ENCODE peak calls at places on chromosomes 12 and 14, in five cellular contexts. X, F, S, N and D are unnamed samples.

GRCh38 chr12:74602881-74603523 is 65.4 kb downstream of the ATXN7L3B start:
- DNase-seq in X (no peak), F (no peak), S (no peak), N (no peak), D (no peak)

GRCh38 chr14:103562135-103562384 is 397 bp downstream of the BAG5 start:
- DNase-seq in X (no peak), F (no peak), S (peak; percentile 35), N (no peak), D (no peak)

GRCh38 chr14:65103150-65103760 is 938 bp upstream of the MAX start:
- DNase-seq in X (no peak), F (no peak), S (no peak), N (no peak), D (no peak)

GRCh38 chr12:95997911-95998510 is 1.9 kb upstream of the HAL start:
- DNase-seq in X (no peak), F (no peak), S (no peak), N (no peak), D (no peak)

GRCh38 chr12:76883826-76884225 is 5.0 kb upstream of the CSRP2 start:
- DNase-seq in X (no peak), F (no peak), S (no peak), N (no peak), D (no peak)

GRCh38 chr14:23445773-23446172 is 10.3 kb upstream of the MYH7 start:
- DNase-seq in X (no peak), F (no peak), S (no peak), N (no peak), D (no peak)

GRCh38 chr14:30985796-30986195 is 39.7 kb upstream of the AP4S1 start:
- DNase-seq in X (no peak), F (no peak), S (no peak), N (no peak), D (no peak)

GRCh38 chr12:40691913-40692616 is at the start of gene CNTN1:
- DNase-seq in X (peak; percentile 36), F (no peak), S (peak; percentile 24), N (peak; percentile 46), D (peak; percentile 51)

GRCh38 chr12:29241821-29242591 is 92.9 kb downstream of the FAR2 start:
- DNase-seq in X (peak; percentile 49), F (peak; percentile 72), S (peak; percentile 37), N (peak; percentile 11), D (no peak)

GRCh38 chr14:74089251-74090020 is 4.7 kb downstream of the LIN52 start:
- DNase-seq in X (no peak), F (no peak), S (no peak), N (no peak), D (no peak)

GRCh38 chr14:88420187-88420586 is 34.7 kb downstream of the SPATA7 start:
- DNase-seq in X (no peak), F (no peak), S (no peak), N (no peak), D (no peak)

GRCh38 chr14:93655078-93655750 is 133.1 kb downstream of the PRIMA1 start:
- DNase-seq in X (peak; percentile 48), F (peak; percentile 3), S (no peak), N (peak; percentile 50), D (no peak)

GRCh38 chr14:100645200-100645985 is 58.2 kb upstream of the BEGAIN start:
- DNase-seq in X (peak; percentile 76), F (peak; percentile 11), S (peak; percentile 93), N (peak; percentile 87), D (peak; percentile 73)

GRCh38 chr12:58812229-58812628 is 108.1 kb downstream of the LRIG3 start:
- DNase-seq in X (no peak), F (no peak), S (no peak), N (no peak), D (no peak)

GRCh38 chr12:24901975-24902461 is 46.9 kb downstream of the BCAT1 start:
- DNase-seq in X (no peak), F (no peak), S (no peak), N (no peak), D (no peak)

GRCh38 chr12:93608313-93608712 is 35.8 kb downstream of the SOCS2 start:
- DNase-seq in X (no peak), F (no peak), S (no peak), N (no peak), D (no peak)

GRCh38 chr12:132610051-132610759 is at the start of gene LRCOL1:
- DNase-seq in X (no peak), F (no peak), S (no peak), N (no peak), D (peak; percentile 52)

GRCh38 chr14:33962016-33962415 is 11.1 kb upstream of the EGLN3 start:
- DNase-seq in X (no peak), F (no peak), S (no peak), N (no peak), D (no peak)

GRCh38 chr14:63405715-63406114 is 87.0 kb upstream of the GPHB5 start:
- DNase-seq in X (no peak), F (no peak), S (no peak), N (no peak), D (no peak)

GRCh38 chr12:31117203-31118011 is 43.7 kb downstream of the DDX11 start:
- DNase-seq in X (peak; percentile 10), F (no peak), S (peak; percentile 53), N (peak; percentile 40), D (no peak)

GRCh38 chr12:1171657-1172056 is 180.6 kb downstream of the ERC1 start:
- DNase-seq in X (no peak), F (no peak), S (no peak), N (no peak), D (no peak)

GRCh38 chr12:13505224-13505623 is 308.7 kb downstream of the EMP1 start:
- DNase-seq in X (no peak), F (no peak), S (no peak), N (no peak), D (no peak)

GRCh38 chr14:52129733-52130132 is 60.9 kb upstream of the NID2 start:
- DNase-seq in X (no peak), F (no peak), S (no peak), N (no peak), D (no peak)
- TF ChIP-seq POLR2AphosphoS5 in X (no peak), F (no peak), S (peak; percentile 44), N (no peak), D (no peak)

GRCh38 chr12:51218607-51219161 is 822 bp upstream of the POU6F1 start:
- DNase-seq in X (no peak), F (no peak), S (no peak), N (peak; percentile 12), D (no peak)

GRCh38 chr12:51219345-51219744 is 1.5 kb upstream of the POU6F1 start:
- DNase-seq in X (no peak), F (no peak), S (no peak), N (no peak), D (no peak)

GRCh38 chr12:51217133-51217967 is 512 bp downstream of the POU6F1 start:
- DNase-seq in X (no peak), F (no peak), S (peak; percentile 72), N (peak; percentile 48), D (peak; percentile 55)

GRCh38 chr12:51216652-51217051 is 1.2 kb downstream of the POU6F1 start:
- DNase-seq in X (no peak), F (no peak), S (no peak), N (no peak), D (no peak)

GRCh38 chr12:51217968-51218606 is at the start of gene POU6F1:
- DNase-seq in X (peak; percentile 51), F (peak; percentile 25), S (peak; percentile 74), N (peak; percentile 55), D (peak; percentile 73)
- TF ChIP-seq POLR2A in X (peak; percentile 29), F (peak; percentile 75), S (peak; percentile 54), N (peak; percentile 23), D (no peak)

GRCh38 chr14:32407170-32407569 is 78.1 kb downstream of the AKAP6 start:
- DNase-seq in X (no peak), F (no peak), S (no peak), N (no peak), D (no peak)

GRCh38 chr14:32404784-32405573 is 75.9 kb downstream of the AKAP6 start:
- DNase-seq in X (no peak), F (no peak), S (no peak), N (no peak), D (no peak)

GRCh38 chr14:32403688-32404087 is 74.6 kb downstream of the AKAP6 start:
- DNase-seq in X (no peak), F (no peak), S (no peak), N (no peak), D (no peak)

GRCh38 chr14:32408018-32408417 is 78.9 kb downstream of the AKAP6 start:
- DNase-seq in X (no peak), F (no peak), S (no peak), N (no peak), D (peak; percentile 28)

DNA sequence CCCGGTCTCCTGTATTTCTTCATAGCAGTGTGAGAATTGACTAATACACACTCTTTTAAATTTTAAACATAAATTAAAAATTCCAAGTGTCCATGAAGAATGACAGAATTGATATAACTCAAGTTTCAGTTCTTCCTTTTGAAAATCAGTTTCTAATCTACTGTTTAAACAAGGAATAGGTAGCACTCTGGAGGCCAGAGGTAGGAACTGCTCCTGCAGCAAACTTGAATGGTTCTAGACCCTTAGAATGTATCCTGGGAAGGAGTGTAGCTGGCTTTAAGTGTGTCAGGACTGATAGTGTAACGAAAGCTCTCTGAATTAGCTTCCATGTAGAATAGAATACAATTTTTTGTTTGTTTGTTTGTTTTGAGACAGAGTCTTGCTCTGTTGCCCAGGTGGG is 76.8 kb downstream of the AKAP6 start:
- DNase-seq in X (no peak), F (no peak), S (no peak), N (no peak), D (no peak)
- TF ChIP-seq CTCF in X (no peak), F (no peak), S (no peak), N (no peak), D (no peak)

GRCh38 chr12:130871286-130872178 is at the start of gene RAN:
- DNase-seq in X (peak; percentile 84), F (peak; percentile 67), S (peak; percentile 94), N (peak; percentile 87), D (peak; percentile 73)

GRCh38 chr12:130873106-130873795 is 1.4 kb downstream of the RAN start:
- DNase-seq in X (no peak), F (no peak), S (no peak), N (no peak), D (no peak)

GRCh38 chr12:130872179-130873096 is 572 bp downstream of the RAN start:
- DNase-seq in X (no peak), F (no peak), S (peak; percentile 37), N (peak; percentile 5), D (peak; percentile 22)

GRCh38 chr12:130868412-130868811 is 3.5 kb upstream of the RAN start:
- DNase-seq in X (no peak), F (no peak), S (no peak), N (no peak), D (no peak)

DNA sequence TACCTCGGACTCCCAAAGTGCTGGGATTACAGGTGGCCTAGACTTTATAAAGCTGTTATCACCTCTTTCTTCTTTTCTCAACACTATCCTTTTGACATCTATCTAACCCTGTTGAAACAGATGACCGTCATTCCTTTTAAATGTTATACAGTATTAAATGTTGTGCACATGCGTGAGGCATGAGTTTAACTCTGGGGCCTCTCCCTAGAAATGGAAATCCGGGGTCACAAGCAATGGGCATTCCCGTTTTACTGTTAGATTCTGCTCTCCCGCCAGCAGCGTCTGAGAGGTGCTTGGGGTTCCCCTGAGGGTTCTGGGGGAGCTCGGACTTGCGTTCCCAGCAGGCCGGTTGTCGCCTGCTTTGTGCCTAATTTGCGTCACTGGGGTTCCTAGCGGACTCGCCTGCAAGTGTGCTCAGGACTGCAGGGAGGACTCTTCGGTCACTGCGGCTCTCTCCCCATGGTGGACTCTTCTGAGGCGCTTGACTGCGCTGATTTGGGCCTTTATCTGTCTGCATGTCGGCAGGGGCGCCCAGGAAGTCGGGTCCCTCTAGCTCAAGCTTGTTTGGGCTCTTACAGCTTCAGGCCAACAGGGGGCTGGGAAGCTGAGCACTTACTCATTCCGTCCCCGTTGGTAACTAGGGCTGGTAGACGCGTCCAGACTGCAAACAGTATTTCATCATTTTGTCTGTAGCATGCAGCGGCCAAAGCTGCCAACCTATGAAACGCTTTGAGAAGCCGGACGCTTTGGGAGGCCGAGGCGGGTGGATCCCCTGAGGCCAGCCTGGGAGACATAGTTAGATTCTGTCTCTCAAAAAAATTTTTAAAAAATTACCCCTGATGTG is 1.2 kb upstream of the RAN start:
- DNase-seq in X (peak; percentile 83), F (peak; percentile 75), S (peak; percentile 60), N (peak; percentile 35), D (peak; percentile 33)
- TF ChIP-seq POLR2AphosphoS5 in X (peak; percentile 37), F (peak; percentile 49), S (no peak), N (no peak), D (no peak)